ENCODE peak calls at places on chromosomes 12 and 14, in ten cellular contexts. M is NCI-H1105, F is NCI-H2081 treated with DMSO at 0.1 percent for 48 hours, K is AG08395, Q is Right ventricle myocardium superior, X is NCI-H1694 treated with DMSO at 0.1 percent for 48 hours, O is NCI-H748 treated with DMSO at 0.1 percent for 48 hours, Y is GM03348, A is body of pancreas, L is tibial artery. R is an unnamed sample.

GRCh38 chr12:128008341-128008740 is 258.6 kb upstream of the TMEM132C start:
- DNase-seq in M (no peak), F (no peak), K (peak), Q (no peak), X (no peak), O (no peak), Y (no peak), A (no peak), L (no peak), R (no peak)

GRCh38 chr14:102949062-102949800 is 26.8 kb downstream of the AMN start:
- DNase-seq in M (no peak), F (no peak), K (peak), Q (peak), X (no peak), O (no peak), Y (peak), A (no peak), L (no peak), R (no peak)

GRCh38 chr12:55718020-55718419 is 2.2 kb upstream of the RDH5 start:
- DNase-seq in M (no peak), F (no peak), K (no peak), Q (peak), X (no peak), O (no peak), Y (no peak), A (no peak), L (no peak), R (no peak)

GRCh38 chr12:95134085-95134484 is 60.7 kb upstream of the NR2C1 start:
- DNase-seq in M (no peak), F (no peak), K (no peak), Q (no peak), X (no peak), O (no peak), Y (no peak), A (no peak), L (no peak), R (no peak)

GRCh38 chr14:105685003-105685402 is 158.6 kb downstream of the TMEM121 start:
- DNase-seq in M (no peak), F (no peak), K (no peak), Q (no peak), X (no peak), O (no peak), Y (no peak), A (no peak), L (peak), R (no peak)

GRCh38 chr12:52216807-52217206 is 16.2 kb upstream of the KRT7 start:
- DNase-seq in M (no peak), F (no peak), K (no peak), Q (peak), X (no peak), O (no peak), Y (no peak), A (peak), L (peak), R (no peak)

GRCh38 chr14:69077841-69078240 is 75.1 kb downstream of the DCAF5 start:
- DNase-seq in M (no peak), F (no peak), K (peak), Q (no peak), X (no peak), O (no peak), Y (peak), A (no peak), L (no peak), R (peak)

GRCh38 chr14:49993565-49993964 is 100.7 kb downstream of the ARF6 start:
- DNase-seq in M (no peak), F (no peak), K (no peak), Q (no peak), X (no peak), O (no peak), Y (no peak), A (no peak), L (no peak), R (no peak)

GRCh38 chr12:121543786-121544185 is 37.0 kb downstream of the KDM2B start:
- DNase-seq in M (no peak), F (no peak), K (no peak), Q (peak), X (no peak), O (no peak), Y (no peak), A (no peak), L (no peak), R (no peak)

GRCh38 chr12:126228936-126229335 is 1163.7 kb downstream of the AACS start:
- DNase-seq in M (no peak), F (no peak), K (no peak), Q (no peak), X (no peak), O (no peak), Y (no peak), A (no peak), L (no peak), R (no peak)

GRCh38 chr12:104213952-104214351 is 1.6 kb upstream of the TXNRD1 start:
- DNase-seq in M (no peak), F (no peak), K (peak), Q (no peak), X (no peak), O (no peak), Y (peak), A (no peak), L (no peak), R (peak)

GRCh38 chr12:111546171-111546570 is 52.9 kb downstream of the ATXN2 start:
- DNase-seq in M (no peak), F (no peak), K (no peak), Q (no peak), X (no peak), O (no peak), Y (no peak), A (no peak), L (no peak), R (no peak)

GRCh38 chr14:61033851-61034250 is 52.8 kb downstream of the SLC38A6 start:
- DNase-seq in M (no peak), F (no peak), K (peak), Q (no peak), X (no peak), O (no peak), Y (peak), A (no peak), L (no peak), R (no peak)

GRCh38 chr12:74408601-74409166 is 129.0 kb upstream of the ATXN7L3B start:
- DNase-seq in M (no peak), F (no peak), K (no peak), Q (no peak), X (no peak), O (no peak), Y (no peak), A (no peak), L (no peak), R (no peak)